ENCODE peak calls at places on chromosomes 16 and 17, in ten cellular contexts. G, W, Z, J, F, T, P, D, R and V are unnamed samples.
A peak's percentile ranks its signal among the peaks of the same experiment; 100 is the strongest.

GRCh38 chr17:65533056-65533745 is 28.2 kb downstream of the AXIN2 start:
- DNase-seq in G (no peak), W (no peak), Z (no peak), J (no peak), F (no peak), T (no peak), P (no peak), D (no peak), R (no peak), V (no peak)

GRCh38 chr17:19003966-19004600 is 481 bp downstream of the FAM83G start:
- DNase-seq in G (no peak), W (no peak), Z (peak; percentile 55), J (peak; percentile 65), F (peak; percentile 59), T (no peak), P (peak; percentile 75), D (peak; percentile 75), R (peak; percentile 61), V (peak; percentile 42)

GRCh38 chr17:7992924-7993323 is 9.5 kb upstream of the GUCY2D start:
- DNase-seq in G (no peak), W (no peak), Z (no peak), J (no peak), F (no peak), T (no peak), P (no peak), D (no peak), R (no peak), V (no peak)

GRCh38 chr17:58110012-58110411 is 26.8 kb downstream of the DYNLL2 start:
- DNase-seq in G (no peak), W (no peak), Z (no peak), J (no peak), F (no peak), T (no peak), P (no peak), D (no peak), R (no peak), V (no peak)

GRCh38 chr17:77163001-77163400 is 22.2 kb downstream of the SEC14L1 start:
- DNase-seq in G (peak; percentile 33), W (no peak), Z (peak; percentile 62), J (no peak), F (no peak), T (no peak), P (no peak), D (peak; percentile 35), R (no peak), V (no peak)

GRCh38 chr16:84943620-84944019 is 67.7 kb downstream of the ZDHHC7 start:
- DNase-seq in G (no peak), W (no peak), Z (no peak), J (no peak), F (no peak), T (no peak), P (no peak), D (no peak), R (no peak), V (no peak)

GRCh38 chr17:40596261-40596919 is 31.1 kb upstream of the CCR7 start:
- DNase-seq in G (no peak), W (peak; percentile 32), Z (no peak), J (no peak), F (no peak), T (no peak), P (peak; percentile 86), D (no peak), R (peak; percentile 43), V (peak; percentile 28)

GRCh38 chr17:69909389-69909788 is 165.6 kb upstream of the KCNJ16 start:
- DNase-seq in G (no peak), W (no peak), Z (no peak), J (no peak), F (no peak), T (no peak), P (no peak), D (no peak), R (no peak), V (no peak)

GRCh38 chr17:69654981-69655581 is 240.6 kb downstream of the MAP2K6 start:
- DNase-seq in G (no peak), W (no peak), Z (no peak), J (peak; percentile 38), F (no peak), T (no peak), P (no peak), D (no peak), R (no peak), V (no peak)

DNA sequence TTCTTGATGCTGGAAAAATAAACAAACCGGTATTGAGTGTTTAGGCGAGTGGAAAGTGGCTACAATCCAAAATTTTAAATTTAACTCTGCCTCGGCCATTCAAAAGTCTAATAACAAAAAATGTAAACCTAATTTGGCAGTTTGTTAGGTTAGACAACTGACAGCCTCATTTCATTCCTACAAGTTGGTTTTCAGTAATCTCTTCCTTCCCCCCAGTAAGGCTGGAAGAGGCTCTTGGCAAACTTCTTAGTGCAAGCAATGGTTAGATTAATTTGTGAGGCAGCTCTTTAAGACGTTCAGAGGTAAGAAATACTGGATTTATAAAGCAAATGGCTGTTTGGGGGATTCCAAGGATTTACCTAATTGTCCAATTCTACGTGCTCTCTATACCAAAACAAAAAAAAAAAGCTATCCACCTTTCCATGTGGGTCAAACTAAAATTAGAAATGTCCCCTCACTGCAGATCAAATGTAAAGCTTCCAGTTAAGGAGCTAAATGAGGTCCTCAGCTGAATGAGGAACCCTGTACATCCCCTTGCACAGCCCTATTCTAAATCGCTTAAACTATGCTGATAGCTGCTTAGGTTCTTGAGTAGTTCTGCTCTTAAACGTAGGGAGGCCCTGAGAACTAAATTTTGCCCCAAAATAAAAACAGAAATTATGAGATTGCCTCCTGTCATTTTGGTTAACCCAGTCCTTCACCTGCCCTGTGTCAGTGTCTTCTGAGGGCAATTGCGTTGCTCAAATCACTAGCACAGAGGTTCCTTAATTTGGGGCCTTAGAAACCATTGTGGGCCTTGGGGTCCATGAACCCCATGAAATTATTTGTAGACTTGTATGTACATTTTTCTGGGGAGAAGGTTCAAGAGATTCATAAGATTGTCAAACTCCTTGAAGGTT is 2.9 kb downstream of the HEXIM1 start:
- DNase-seq in G (no peak), W (peak; percentile 51), Z (no peak), J (no peak), F (no peak), T (no peak), P (no peak), D (no peak), R (no peak), V (peak; percentile 53)
- TF ChIP-seq POLR2A in G (no peak), W (no peak), Z (no peak), J (no peak), F (no peak), T (no peak), P (no peak), D (no peak), R (no peak), V (peak; percentile 50)

GRCh38 chr17:80855968-80856862 is 135.4 kb upstream of the CHMP6 start:
- DNase-seq in G (no peak), W (peak; percentile 90), Z (no peak), J (peak; percentile 93), F (peak; percentile 50), T (peak; percentile 57), P (peak; percentile 96), D (peak; percentile 46), R (no peak), V (peak; percentile 92)
- TF ChIP-seq POLR2A in G (no peak), W (no peak), Z (no peak), J (no peak), F (no peak), T (no peak), P (no peak), D (no peak), R (no peak), V (no peak)

GRCh38 chr17:45371414-45372324 is 54.8 kb upstream of the MAP3K14 start:
- DNase-seq in G (peak; percentile 81), W (peak; percentile 87), Z (peak; percentile 83), J (peak; percentile 96), F (peak; percentile 84), T (peak; percentile 75), P (peak; percentile 98), D (peak; percentile 82), R (peak; percentile 91), V (peak; percentile 19)
- TF ChIP-seq POLR2A in G (no peak), W (no peak), Z (peak; percentile 75), J (peak; percentile 25), F (no peak), T (no peak), P (no peak), D (no peak), R (no peak), V (no peak)

GRCh38 chr17:29389994-29390855 is at the start of gene TAOK1:
- DNase-seq in G (peak; percentile 100), W (peak; percentile 99), Z (peak; percentile 100), J (peak; percentile 97), F (peak; percentile 100), T (peak; percentile 98), P (peak; percentile 95), D (peak; percentile 100), R (peak; percentile 100), V (peak; percentile 99)
- TF ChIP-seq POLR2A in G (peak; percentile 85), W (peak; percentile 84), Z (peak; percentile 96), J (peak; percentile 96), F (peak; percentile 84), T (peak; percentile 60), P (peak; percentile 93), D (peak; percentile 98), R (peak; percentile 76), V (peak; percentile 96)

GRCh38 chr17:17843096-17843495 is 6.3 kb upstream of the SREBF1 start:
- DNase-seq in G (no peak), W (no peak), Z (no peak), J (no peak), F (no peak), T (no peak), P (no peak), D (no peak), R (peak; percentile 72), V (no peak)
- TF ChIP-seq POLR2A in G (no peak), W (no peak), Z (no peak), J (no peak), F (no peak), T (no peak), P (no peak), D (no peak), R (no peak), V (no peak)

GRCh38 chr17:45052052-45052772 is 780 bp upstream of the DCAKD start:
- DNase-seq in G (peak; percentile 58), W (peak; percentile 80), Z (peak; percentile 26), J (no peak), F (peak; percentile 53), T (no peak), P (no peak), D (peak; percentile 68), R (no peak), V (peak; percentile 65)
- TF ChIP-seq POLR2A in G (peak; percentile 38), W (no peak), Z (peak; percentile 43), J (no peak), F (no peak), T (peak; percentile 32), P (peak; percentile 66), D (peak; percentile 66), R (no peak), V (no peak)

GRCh38 chr17:38728290-38728831 is 1.8 kb upstream of the CISD3 start:
- DNase-seq in G (no peak), W (peak; percentile 82), Z (no peak), J (no peak), F (no peak), T (no peak), P (no peak), D (peak; percentile 52), R (peak; percentile 23), V (no peak)
- TF ChIP-seq POLR2A in G (no peak), W (no peak), Z (no peak), J (no peak), F (no peak), T (no peak), P (no peak), D (no peak), R (no peak), V (no peak)

GRCh38 chr16:75265911-75266701 is 14.7 kb upstream of the BCAR1 start:
- DNase-seq in G (peak; percentile 78), W (no peak), Z (peak; percentile 82), J (peak; percentile 93), F (peak; percentile 89), T (no peak), P (peak; percentile 85), D (peak; percentile 86), R (peak; percentile 83), V (peak; percentile 75)
- TF ChIP-seq POLR2A in G (no peak), W (no peak), Z (peak; percentile 48), J (peak; percentile 55), F (no peak), T (no peak), P (peak; percentile 53), D (peak; percentile 27), R (no peak), V (no peak)